ENCODE peak calls at places on chromosome 19, in ten cellular contexts. P, X, O, U, T, V, D, B, Z and N are unnamed samples. For H3K36me3, the result is how much of the 10 kb centered on the place peaks cover.

GRCh38 chr19:41871573-41872383 is 5.3 kb upstream of the CD79A start:
- DNase-seq in O (no peak), D (no peak), T (peak), U (no peak), X (peak), Z (peak), V (no peak), B (no peak), P (no peak), N (no peak)

GRCh38 chr19:42295831-42296525 is 6.0 kb upstream of the PRR19 start:
- DNase-seq in X (peak), P (peak), B (peak), T (peak), U (peak), Z (peak), D (no peak), O (peak), V (peak), N (no peak)

GRCh38 chr19:7488736-7489353 is at the start of gene PEX11G:
- DNase-seq in X (peak), U (peak), P (peak), V (peak), T (peak), O (peak), Z (peak), B (peak), D (peak), N (peak)

GRCh38 chr19:18776736-18777135 is 14.4 kb downstream of the COMP start:
- DNase-seq in U (peak), V (no peak), X (no peak), B (no peak), Z (no peak), T (no peak), D (no peak), O (no peak), P (no peak), N (peak)

GRCh38 chr19:12956446-12957388 is at the start of gene GADD45GIP1:
- DNase-seq in Z (peak), D (peak), P (peak), X (peak), T (peak), V (peak), O (peak), U (peak), B (peak), N (peak)

GRCh38 chr19:14611051-14611450 is 28.2 kb downstream of the CLEC17A start:
- DNase-seq in Z (no peak), V (no peak), U (no peak), X (no peak), O (no peak), B (no peak), T (no peak), P (no peak), D (no peak), N (no peak)

GRCh38 chr19:5952193-5953033 is 25.5 kb downstream of the RANBP3 start:
- DNase-seq in V (no peak), O (no peak), T (no peak), P (no peak), X (peak), Z (no peak), D (no peak), B (no peak), U (no peak), N (no peak)

GRCh38 chr19:55655648-55656040 is 809 bp downstream of the U2AF2 start:
- DNase-seq in U (no peak), O (no peak), D (no peak), B (no peak), T (no peak), V (no peak), Z (no peak), X (no peak), P (no peak), N (no peak)

GRCh38 chr19:28427256-28428083 is 785.5 kb downstream of the UQCRFS1 start:
- DNase-seq in P (no peak), O (no peak), T (no peak), X (no peak), V (no peak), Z (no peak), U (peak), B (no peak), D (no peak), N (no peak)

GRCh38 chr19:51480590-51480989 is 2.3 kb downstream of the CEACAM18 start:
- DNase-seq in U (peak), D (no peak), Z (no peak), V (no peak), P (no peak), T (no peak), X (no peak), O (no peak), B (peak), N (peak)

GRCh38 chr19:10368101-10368803 is 12.1 kb downstream of the TYK2 start:
- DNase-seq in U (peak), D (no peak), O (no peak), P (no peak), X (no peak), B (no peak), V (no peak), Z (no peak), T (no peak), N (no peak)

GRCh38 chr19:7611541-7612279 is 16.0 kb downstream of the CAMSAP3 start:
- DNase-seq in V (no peak), Z (no peak), T (peak), D (no peak), B (no peak), X (no peak), O (peak), P (no peak), U (no peak), N (no peak)

GRCh38 chr19:19782783-19783182 is 38.8 kb downstream of the ZNF506 start:
- DNase-seq in Z (no peak), U (peak), X (no peak), V (no peak), O (no peak), T (no peak), B (no peak), P (no peak), D (no peak), N (no peak)

GRCh38 chr19:57682226-57682766 is 519 bp downstream of the ZNF551 start:
- DNase-seq in U (no peak), Z (no peak), O (no peak), D (no peak), T (no peak), V (no peak), X (no peak), B (no peak), P (no peak), N (no peak)

GRCh38 chr19:18191640-18192062 is 1.4 kb upstream of the MPV17L2 start:
- DNase-seq in O (no peak), X (no peak), U (no peak), D (no peak), Z (no peak), B (no peak), V (peak), P (peak), T (no peak), N (no peak)

GRCh38 chr19:3573162-3573857 is 566 bp downstream of the HMG20B start:
- DNase-seq in X (peak), Z (no peak), D (no peak), V (peak), U (peak), B (no peak), P (no peak), O (peak), T (no peak), N (no peak)

GRCh38 chr19:13117176-13117771 is 734 bp upstream of the TRMT1 start:
- DNase-seq in Z (no peak), X (peak), P (no peak), V (no peak), D (no peak), T (no peak), B (no peak), U (peak), O (no peak), N (no peak)

GRCh38 chr19:18788782-18789421 is 2.2 kb downstream of the COMP start:
- DNase-seq in D (no peak), O (no peak), V (no peak), U (no peak), T (no peak), P (no peak), Z (no peak), X (no peak), B (no peak), N (no peak)

GRCh38 chr19:17686592-17687042 is 1.5 kb downstream of the UNC13A start:
- DNase-seq in P (no peak), O (peak), D (no peak), Z (no peak), B (no peak), X (no peak), V (peak), T (no peak), U (peak), N (peak)

GRCh38 chr19:37251308-37252229 is 33.6 kb downstream of the ZNF383 start:
- DNase-seq in V (peak), T (peak), U (peak), P (peak), B (peak), X (peak), Z (peak), O (peak), D (peak), N (peak)

GRCh38 chr19:32691952-32692726 is 518 bp downstream of the NUDT19 start:
- DNase-seq in X (peak), T (peak), B (no peak), D (peak), V (peak), Z (peak), O (peak), U (peak), P (peak), N (peak)

GRCh38 chr19:20167020-20167644 is at the start of gene ZNF486:
- DNase-seq in O (peak), Z (peak), P (peak), B (peak), U (peak), D (peak), X (peak), T (peak), V (peak), N (peak)

GRCh38 chr19:2648528-2648937 is 54.0 kb downstream of the GNG7 start:
- DNase-seq in O (peak), B (peak), P (peak), T (peak), V (peak), X (peak), D (peak), Z (peak), U (peak), N (peak)

GRCh38 chr19:43672061-43672679 is 2.2 kb upstream of the PLAUR start:
- DNase-seq in Z (no peak), V (no peak), U (peak), P (no peak), X (no peak), T (no peak), D (no peak), B (no peak), O (no peak), N (no peak)

GRCh38 chr19:22088541-22089144 is 36.4 kb downstream of the ZNF257 start:
- DNase-seq in Z (no peak), U (no peak), D (no peak), O (no peak), X (no peak), B (no peak), T (no peak), P (no peak), V (no peak), N (no peak)

GRCh38 chr19:7318176-7318575 is 24.0 kb upstream of the INSR start:
- DNase-seq in P (no peak), O (no peak), T (no peak), X (no peak), V (no peak), U (no peak), D (no peak), B (no peak), Z (no peak), N (no peak)

GRCh38 chr19:12495002-12495802 is 10.6 kb upstream of the ZNF709 start:
- DNase-seq in B (peak), P (peak), V (peak), X (peak), D (peak), O (peak), Z (peak), T (peak), U (peak), N (peak)

GRCh38 chr19:28633223-28634030 is 579.5 kb downstream of the UQCRFS1 start:
- DNase-seq in V (peak), T (no peak), B (peak), Z (peak), X (peak), U (peak), P (peak), D (peak), O (no peak), N (peak)

GRCh38 chr19:17581211-17581874 is 25.9 kb downstream of the COLGALT1 start:
- DNase-seq in T (no peak), Z (no peak), P (no peak), D (no peak), X (no peak), O (peak), B (no peak), V (no peak), U (no peak), N (no peak)

DNA sequence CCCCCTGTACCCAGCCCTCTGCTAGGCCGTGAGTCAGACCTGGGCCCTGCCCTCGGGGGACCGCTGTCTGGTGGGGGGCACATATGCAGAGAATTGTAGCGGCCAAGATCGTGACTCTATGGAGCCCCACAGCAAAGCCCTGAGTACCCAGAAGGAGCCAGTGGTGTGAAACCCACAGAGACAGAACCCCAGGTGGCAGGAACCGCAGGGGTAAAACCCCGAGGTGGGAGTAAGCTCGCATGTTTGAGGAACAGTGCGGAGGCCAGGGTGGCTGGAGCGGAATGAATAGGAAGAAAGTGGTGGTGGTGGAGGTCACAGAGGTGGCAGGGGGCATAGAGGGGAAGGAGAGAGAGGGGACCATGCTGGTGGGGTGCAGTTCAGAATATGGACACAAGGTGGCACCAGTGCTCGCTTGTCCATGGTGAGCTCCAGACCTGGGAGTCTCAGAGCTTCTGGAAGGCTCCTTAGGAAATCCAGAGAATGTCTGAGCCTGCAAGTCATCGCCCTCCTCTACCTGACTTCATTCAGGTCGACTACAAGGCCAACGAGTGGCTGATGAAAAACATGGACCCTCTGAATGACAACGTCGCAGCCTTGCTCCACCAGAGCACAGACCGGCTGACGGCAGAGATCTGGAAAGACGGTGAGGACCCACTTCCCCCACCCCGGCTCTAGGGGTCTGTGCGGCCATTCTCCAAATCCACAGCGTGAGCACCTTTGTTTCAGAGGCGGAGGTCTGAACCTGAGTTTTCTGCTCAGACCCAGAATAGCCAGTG is 48.9 kb downstream of the MYH14 start:
- DNase-seq in Z (peak), B (no peak), U (peak), T (no peak), D (no peak), P (no peak), O (no peak), V (peak), X (no peak), N (peak)
- H3K36me3 ChIP-seq in Z (under half), B (under half), U (under half), T (under half), D (under half), P (under half), O (under half), V (under half), X (under half), N (under half)

DNA sequence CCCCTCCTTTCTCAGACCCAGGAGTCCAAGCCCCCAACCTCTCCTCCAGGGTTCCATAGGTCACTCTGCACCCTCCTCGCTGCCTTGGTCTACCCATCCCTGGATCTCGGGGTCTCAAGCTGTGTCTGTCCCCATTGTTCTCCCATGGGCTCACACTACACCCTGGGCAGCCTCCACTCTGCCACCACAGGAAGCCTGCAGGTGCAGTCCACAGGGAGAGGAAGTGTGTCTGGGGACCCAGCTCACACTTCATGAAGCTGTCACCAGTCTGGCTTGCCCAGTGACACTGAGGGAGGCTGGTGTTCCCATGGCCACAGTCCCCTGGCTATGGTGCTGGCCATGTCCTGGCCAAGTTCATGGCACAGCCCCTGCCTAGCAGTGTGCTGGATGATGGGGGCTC is 5.3 kb downstream of the NECTIN2 start:
- DNase-seq in Z (no peak), O (no peak), B (no peak), P (no peak), X (no peak), U (no peak), T (no peak), D (no peak), V (no peak), N (no peak)
- H3K36me3 ChIP-seq in Z (under half), O (under half), B (half or more), P (under half), X (under half), U (under half), T (under half), D (under half), V (under half), N (under half)

GRCh38 chr19:34345934-34346333 is 19.1 kb upstream of the GPI start:
- DNase-seq in P (peak), Z (no peak), D (no peak), V (peak), U (peak), O (peak), T (peak), X (peak), B (peak), N (peak)

GRCh38 chr19:34350161-34350561 is 14.8 kb upstream of the GPI start:
- DNase-seq in O (no peak), U (peak), D (no peak), X (no peak), B (no peak), Z (no peak), T (peak), V (no peak), P (no peak), N (no peak)

GRCh38 chr19:34348899-34349487 is 16.0 kb upstream of the GPI start:
- DNase-seq in X (no peak), O (no peak), D (no peak), T (no peak), U (no peak), V (no peak), B (no peak), P (no peak), Z (no peak), N (no peak)

GRCh38 chr19:34351382-34351802 is 13.6 kb upstream of the GPI start:
- DNase-seq in P (no peak), V (no peak), D (no peak), X (no peak), T (no peak), U (no peak), B (no peak), O (no peak), Z (no peak), N (no peak)

DNA sequence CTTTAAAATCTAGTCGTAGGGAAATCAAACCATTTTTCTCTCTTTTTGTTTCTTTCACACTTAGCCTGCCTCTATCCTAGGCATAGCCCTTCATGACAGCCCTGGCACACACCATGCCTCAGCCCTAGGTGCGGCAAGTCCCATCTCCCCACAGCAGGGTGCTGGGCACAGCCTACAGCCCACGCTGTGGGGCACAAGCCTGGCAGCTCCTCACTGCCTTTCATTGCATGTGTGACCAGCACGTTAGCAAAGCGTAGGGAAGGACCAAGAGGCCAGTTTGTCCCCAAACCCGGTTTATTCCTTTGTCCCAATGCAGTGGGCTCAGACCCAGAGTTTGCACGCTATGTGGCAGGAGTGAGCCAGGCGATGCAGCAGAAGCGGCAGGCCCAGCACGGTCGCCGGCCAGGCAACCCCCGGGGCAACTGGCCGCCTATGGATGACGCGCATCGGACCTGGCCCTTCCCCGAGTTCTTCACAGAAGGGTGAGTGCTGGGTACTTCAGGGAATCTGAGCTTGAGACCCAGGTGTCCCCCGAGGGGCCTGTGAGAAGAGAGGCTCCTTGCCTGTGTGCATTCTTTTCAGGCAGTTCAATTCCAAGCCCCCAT is 17.3 kb upstream of the GPI start:
- DNase-seq in O (no peak), P (no peak), U (no peak), V (no peak), D (no peak), Z (no peak), T (no peak), X (no peak), B (no peak), N (no peak)
- H3K36me3 ChIP-seq in O (half or more), P (under half), U (under half), V (under half), D (under half), Z (under half), T (under half), X (half or more), B (under half), N (under half)

GRCh38 chr19:45061965-45062364 is 14.3 kb downstream of the ZNF296 start:
- DNase-seq in T (no peak), O (no peak), B (no peak), X (no peak), Z (no peak), D (no peak), U (no peak), P (no peak), V (no peak), N (no peak)

GRCh38 chr19:45056831-45057230 is 18.0 kb downstream of the CLASRP start:
- DNase-seq in O (no peak), Z (no peak), U (no peak), X (no peak), P (no peak), T (no peak), B (no peak), V (no peak), D (no peak), N (no peak)

GRCh38 chr19:45059258-45059965 is 16.9 kb downstream of the ZNF296 start:
- DNase-seq in V (peak), T (peak), O (peak), Z (no peak), B (no peak), X (peak), D (peak), U (peak), P (peak), N (peak)

GRCh38 chr19:45058622-45059159 is 17.6 kb downstream of the ZNF296 start:
- DNase-seq in B (no peak), V (no peak), P (no peak), X (no peak), U (no peak), Z (no peak), T (no peak), D (no peak), O (no peak), N (no peak)

GRCh38 chr19:45057444-45057843 is 18.6 kb downstream of the CLASRP start:
- DNase-seq in V (no peak), O (no peak), Z (no peak), D (no peak), B (no peak), U (no peak), P (no peak), T (no peak), X (no peak), N (no peak)
- H3K36me3 ChIP-seq in V (under half), O (half or more), Z (half or more), D (under half), B (half or more), U (under half), P (under half), T (half or more), X (half or more), N (half or more)